ENCODE peak calls at places on chromosomes 12 and 14, in five cellular contexts. One of them, this sample, is unnamed.

GRCh38 chr14:61992139-61992538 is 229.9 kb downstream of the SNAPC1 start:
- DNase-seq in NCI-H69: peak
- DNase-seq in uterus: no peak
- DNase-seq in AML-193: no peak
- DNase-seq in HT1080: no peak
- DNase-seq in this sample: no peak

GRCh38 chr12:118783703-118784102 is 197.6 kb upstream of the SRRM4 start:
- DNase-seq in uterus: no peak
- DNase-seq in AML-193: no peak
- DNase-seq in HT1080: no peak
- DNase-seq in NCI-H69: no peak
- DNase-seq in this sample: no peak

GRCh38 chr12:119153477-119154434 is 25.0 kb upstream of the HSPB8 start:
- DNase-seq in AML-193: no peak
- DNase-seq in uterus: peak
- DNase-seq in HT1080: peak
- DNase-seq in NCI-H69: peak
- DNase-seq in this sample: peak

GRCh38 chr14:44589180-44589579 is 82.1 kb upstream of the FSCB start:
- DNase-seq in NCI-H69: peak
- DNase-seq in uterus: no peak
- DNase-seq in HT1080: peak
- DNase-seq in AML-193: no peak
- DNase-seq in this sample: no peak

GRCh38 chr12:78308701-78309100 is 478.0 kb downstream of the NAV3 start:
- DNase-seq in uterus: no peak
- DNase-seq in AML-193: no peak
- DNase-seq in HT1080: no peak
- DNase-seq in NCI-H69: no peak
- DNase-seq in this sample: no peak

GRCh38 chr14:60197629-60198318 is 32.6 kb upstream of the DHRS7 start:
- DNase-seq in AML-193: peak
- DNase-seq in uterus: no peak
- DNase-seq in NCI-H69: no peak
- DNase-seq in HT1080: peak
- DNase-seq in this sample: no peak

GRCh38 chr14:51093371-51094281 is 1.3 kb downstream of the TRIM9 start:
- DNase-seq in NCI-H69: peak
- DNase-seq in uterus: peak
- DNase-seq in AML-193: no peak
- DNase-seq in HT1080: no peak
- DNase-seq in this sample: no peak

GRCh38 chr12:39343665-39344064 is 99.3 kb downstream of the KIF21A start:
- DNase-seq in HT1080: no peak
- DNase-seq in NCI-H69: no peak
- DNase-seq in AML-193: no peak
- DNase-seq in uterus: no peak
- DNase-seq in this sample: no peak

GRCh38 chr12:118299791-118300460 is 72.8 kb downstream of the TAOK3 start:
- DNase-seq in HT1080: no peak
- DNase-seq in uterus: no peak
- DNase-seq in AML-193: peak
- DNase-seq in NCI-H69: peak
- DNase-seq in this sample: no peak

GRCh38 chr12:52260351-52261210 is 13.9 kb upstream of the KRT86 start:
- DNase-seq in NCI-H69: peak
- DNase-seq in AML-193: peak
- DNase-seq in HT1080: peak
- DNase-seq in uterus: no peak
- DNase-seq in this sample: no peak

GRCh38 chr12:114407566-114408411 is 1.8 kb upstream of the TBX5 start:
- DNase-seq in NCI-H69: no peak
- DNase-seq in uterus: no peak
- DNase-seq in HT1080: no peak
- DNase-seq in AML-193: no peak
- DNase-seq in this sample: no peak

GRCh38 chr12:79058342-79058741 is 193.8 kb downstream of the SYT1 start:
- DNase-seq in HT1080: peak
- DNase-seq in uterus: no peak
- DNase-seq in NCI-H69: no peak
- DNase-seq in AML-193: no peak
- DNase-seq in this sample: no peak

GRCh38 chr14:80658733-80659132 is 282.8 kb downstream of the CEP128 start:
- DNase-seq in HT1080: no peak
- DNase-seq in AML-193: no peak
- DNase-seq in uterus: no peak
- DNase-seq in NCI-H69: no peak
- DNase-seq in this sample: no peak

GRCh38 chr12:50401383-50402155 is 884 bp downstream of the LARP4 start:
- DNase-seq in HT1080: no peak
- DNase-seq in NCI-H69: peak
- DNase-seq in uterus: peak
- DNase-seq in AML-193: no peak
- DNase-seq in this sample: no peak

GRCh38 chr12:85280138-85280983 is at the start of gene ALX1:
- DNase-seq in NCI-H69: peak
- DNase-seq in uterus: no peak
- DNase-seq in AML-193: no peak
- DNase-seq in HT1080: no peak
- DNase-seq in this sample: no peak

GRCh38 chr12:54661048-54661447 is 12.9 kb upstream of the DCD start:
- DNase-seq in AML-193: no peak
- DNase-seq in HT1080: no peak
- DNase-seq in uterus: no peak
- DNase-seq in NCI-H69: no peak
- DNase-seq in this sample: no peak

GRCh38 chr12:39619316-39619659 is 315 bp downstream of the ABCD2 start:
- DNase-seq in uterus: no peak
- DNase-seq in HT1080: no peak
- DNase-seq in NCI-H69: peak
- DNase-seq in AML-193: no peak
- DNase-seq in this sample: no peak

GRCh38 chr12:47102845-47103666 is 23.3 kb upstream of the AMIGO2 start:
- DNase-seq in AML-193: no peak
- DNase-seq in uterus: peak
- DNase-seq in NCI-H69: no peak
- DNase-seq in HT1080: no peak
- DNase-seq in this sample: no peak

GRCh38 chr12:82874935-82875334 is 188.2 kb downstream of the TMTC2 start:
- DNase-seq in uterus: no peak
- DNase-seq in AML-193: no peak
- DNase-seq in NCI-H69: peak
- DNase-seq in HT1080: peak
- DNase-seq in this sample: no peak

GRCh38 chr14:49692895-49693737 is at the start of gene KLHDC1:
- DNase-seq in uterus: peak
- DNase-seq in AML-193: peak
- DNase-seq in HT1080: peak
- DNase-seq in NCI-H69: peak
- DNase-seq in this sample: peak

GRCh38 chr14:103882503-103883262 is 35.3 kb upstream of the PPP1R13B start:
- DNase-seq in NCI-H69: no peak
- DNase-seq in uterus: peak
- DNase-seq in HT1080: no peak
- DNase-seq in AML-193: no peak
- DNase-seq in this sample: no peak

GRCh38 chr14:90733139-90733808 is 83.0 kb downstream of the TTC7B start:
- DNase-seq in NCI-H69: no peak
- DNase-seq in HT1080: no peak
- DNase-seq in AML-193: no peak
- DNase-seq in uterus: no peak
- DNase-seq in this sample: no peak

GRCh38 chr14:99603965-99604765 is at the start of gene CCDC85C:
- DNase-seq in AML-193: peak
- DNase-seq in uterus: peak
- DNase-seq in HT1080: peak
- DNase-seq in NCI-H69: peak
- DNase-seq in this sample: peak

GRCh38 chr12:57254506-57255280 is 3.7 kb upstream of the STAC3 start:
- DNase-seq in NCI-H69: no peak
- DNase-seq in AML-193: no peak
- DNase-seq in HT1080: no peak
- DNase-seq in uterus: no peak
- DNase-seq in this sample: no peak

GRCh38 chr14:66782853-66783252 is 274.9 kb downstream of the GPHN start:
- DNase-seq in HT1080: no peak
- DNase-seq in uterus: no peak
- DNase-seq in NCI-H69: no peak
- DNase-seq in AML-193: no peak
- DNase-seq in this sample: no peak

This sample was measured in lung.